ENCODE peak calls at places on chromosomes 7 and 10, in four cellular contexts. J is lower lobe of right lung, C is body of pancreas, U is fibroblast of the aortic adventitia. O is an unnamed sample.

GRCh38 chr7:50446542-50446960 is 3.6 kb downstream of the FIGNL1 start:
- DNase-seq in J (no peak), U (peak; percentile 48), C (no peak), O (peak; percentile 82)

GRCh38 chr10:68330852-68331454 is 911 bp upstream of the HNRNPH3 start:
- DNase-seq in C (peak; percentile 48), U (peak; percentile 51), J (no peak), O (peak; percentile 30)

GRCh38 chr10:57891201-57892006 is 376.3 kb downstream of the IPMK start:
- DNase-seq in C (no peak), J (no peak), U (no peak), O (peak; percentile 54)

GRCh38 chr10:15379043-15379442 is 8.0 kb upstream of the FAM171A1 start:
- DNase-seq in C (no peak), U (no peak), J (no peak), O (no peak)

GRCh38 chr10:30088178-30088577 is 28.8 kb upstream of the JCAD start:
- DNase-seq in C (no peak), U (peak; percentile 15), J (no peak), O (no peak)

GRCh38 chr7:156019776-156020565 is 207.7 kb upstream of the SHH start:
- DNase-seq in U (no peak), J (no peak), C (no peak), O (no peak)

GRCh38 chr7:143392875-143393266 is 11.7 kb downstream of the ZYX start:
- DNase-seq in C (no peak), J (no peak), U (no peak), O (no peak)

GRCh38 chr7:149856-150636 is 42.3 kb upstream of the FAM20C start:
- DNase-seq in C (peak; percentile 62), J (peak; percentile 84), U (no peak), O (no peak)

GRCh38 chr7:130368347-130368746 is 11.9 kb upstream of the CPA1 start:
- DNase-seq in J (no peak), U (no peak), C (no peak), O (no peak)

GRCh38 chr7:87416682-87417587 is 58.5 kb downstream of the ABCB4 start:
- DNase-seq in C (peak; percentile 68), U (peak; percentile 85), J (no peak), O (peak; percentile 67)

GRCh38 chr10:84447701-84448400 is 119.5 kb downstream of the CCSER2 start:
- DNase-seq in J (no peak), C (no peak), U (no peak), O (no peak)

GRCh38 chr10:89115876-89116627 is 91.1 kb downstream of the CH25H start:
- DNase-seq in J (no peak), C (no peak), U (peak; percentile 77), O (no peak)

GRCh38 chr10:80603516-80603915 is 65.8 kb downstream of the SH2D4B start:
- DNase-seq in J (no peak), U (no peak), C (no peak), O (no peak)

GRCh38 chr7:142792593-142792992 is 21.8 kb downstream of the PRSS2 start:
- DNase-seq in C (no peak), J (no peak), U (no peak), O (no peak)

GRCh38 chr10:11179231-11180105 is 161.8 kb downstream of the CELF2 start:
- DNase-seq in J (no peak), U (no peak), C (no peak), O (no peak)

GRCh38 chr7:47804767-47805545 is 143.3 kb downstream of the PKD1L1 start:
- DNase-seq in U (no peak), C (no peak), J (no peak), O (no peak)

GRCh38 chr7:105461518-105461917 is 60.6 kb downstream of the PUS7 start:
- DNase-seq in C (no peak), U (no peak), J (no peak), O (no peak)

GRCh38 chr7:92699560-92699959 is 109.4 kb upstream of the FAM133B start:
- DNase-seq in J (no peak), U (no peak), C (no peak), O (no peak)

GRCh38 chr7:99793443-99793842 is 9.5 kb upstream of the CYP3A4 start:
- DNase-seq in U (no peak), C (no peak), J (no peak), O (no peak)

GRCh38 chr7:158357106-158357897 is 230.3 kb downstream of the PTPRN2 start:
- DNase-seq in J (no peak), U (no peak), C (no peak), O (no peak)

GRCh38 chr7:132899833-132900232 is 182.1 kb downstream of the CHCHD3 start:
- DNase-seq in C (no peak), U (no peak), J (no peak), O (no peak)
- TF ChIP-seq CTCF in C (no peak), U (no peak), J (no peak), O (no peak)

GRCh38 chr7:66837661-66838060 is 83.4 kb upstream of the TMEM248 start:
- DNase-seq in U (no peak), C (no peak), J (peak; percentile 22), O (no peak)

GRCh38 chr7:66840316-66840715 is 80.7 kb upstream of the TMEM248 start:
- DNase-seq in J (no peak), C (no peak), U (no peak), O (no peak)

GRCh38 chr7:66839814-66840213 is 81.2 kb upstream of the TMEM248 start:
- DNase-seq in J (no peak), U (no peak), C (no peak), O (no peak)

GRCh38 chr7:66832531-66833351 is 88.3 kb upstream of the TMEM248 start:
- DNase-seq in J (peak; percentile 30), C (no peak), U (no peak), O (no peak)

DNA sequence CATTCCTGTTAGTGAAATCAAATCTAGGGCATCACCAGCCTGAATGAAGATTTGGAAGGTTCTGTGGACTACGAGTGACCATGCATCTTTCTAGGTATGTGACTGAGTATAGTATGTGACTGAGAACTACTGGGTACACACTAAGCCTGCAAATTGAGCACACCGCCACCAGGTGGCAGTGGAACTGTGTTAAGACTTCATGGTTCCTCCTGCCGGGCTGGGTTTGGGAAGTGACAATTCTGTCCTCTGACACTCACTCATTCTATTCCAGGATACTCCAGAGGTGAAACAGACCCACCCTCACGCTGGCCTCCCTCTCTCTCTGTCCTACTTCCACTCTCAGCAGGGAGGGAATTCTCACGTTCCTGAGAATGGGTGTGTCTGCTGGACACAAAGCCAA is 84.0 kb upstream of the TMEM248 start:
- DNase-seq in J (peak; percentile 50), C (peak; percentile 23), U (no peak), O (peak; percentile 22)
- TF ChIP-seq CTCF in J (no peak), C (no peak), U (peak; percentile 24), O (peak; percentile 38)

DNA sequence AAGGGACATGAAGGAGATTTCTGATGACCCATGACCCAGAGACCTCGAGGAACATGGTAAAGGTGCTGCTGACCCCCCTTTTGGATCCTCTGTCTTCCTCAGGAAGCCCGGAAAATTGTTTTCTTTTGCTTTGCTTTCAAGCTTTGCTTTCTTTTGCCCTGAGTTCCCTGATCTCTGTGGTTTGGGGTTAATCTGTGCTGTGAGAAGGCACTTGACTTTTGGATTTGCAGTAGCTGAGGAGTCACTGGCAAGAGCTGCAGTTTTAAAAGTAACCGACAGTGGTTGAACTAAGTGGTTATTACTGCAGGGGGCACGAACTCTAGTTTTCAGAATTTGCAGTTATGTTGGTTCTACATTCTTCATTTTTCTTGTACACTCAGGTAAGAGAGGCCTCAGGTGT is 53.0 kb downstream of the PDZD8 start:
- DNase-seq in C (no peak), J (no peak), U (no peak), O (no peak)
- TF ChIP-seq CTCF in C (no peak), J (no peak), U (no peak), O (no peak)

GRCh38 chr10:127906548-127907377 is at the start of gene PTPRE:
- DNase-seq in U (peak; percentile 16), C (peak; percentile 65), J (peak; percentile 89), O (peak; percentile 86)
- TF ChIP-seq CTCF in U (peak; percentile 42), C (peak; percentile 70), J (peak; percentile 75), O (peak; percentile 67)